ENCODE peak calls at places on chromosomes 1 and 21, in four cellular contexts. E is IMR-90, N is H1, W is H9. B is an unnamed sample.

GRCh38 chr1:227764019-227764391 is 28.8 kb downstream of the SNAP47 start:
- DNase-seq in E (peak; percentile 35), N (no peak), W (no peak), B (peak; percentile 67)

GRCh38 chr1:164423136-164423535 is 135.8 kb upstream of the PBX1 start:
- DNase-seq in E (no peak), N (no peak), W (no peak), B (peak; percentile 47)

GRCh38 chr1:30727796-30728195 is 4.4 kb upstream of the MATN1 start:
- DNase-seq in E (peak; percentile 66), N (no peak), W (no peak), B (peak; percentile 59)

GRCh38 chr1:212792396-212792908 is 758 bp downstream of the TATDN3 start:
- DNase-seq in E (no peak), N (no peak), W (no peak), B (no peak)

GRCh38 chr1:208527197-208527596 is 283.0 kb upstream of the PLXNA2 start:
- DNase-seq in E (no peak), N (peak; percentile 11), W (no peak), B (no peak)

GRCh38 chr1:92118826-92119225 is 38.7 kb downstream of the BTBD8 start:
- DNase-seq in E (peak; percentile 78), N (no peak), W (no peak), B (no peak)

GRCh38 chr1:22329171-22329540 is 122.5 kb upstream of the ZBTB40 start:
- DNase-seq in E (no peak), N (no peak), W (peak; percentile 19), B (no peak)

GRCh38 chr21:39788383-39788782 is 43.4 kb downstream of the IGSF5 start:
- DNase-seq in E (peak; percentile 12), N (peak; percentile 65), W (peak; percentile 86), B (peak; percentile 86)

GRCh38 chr1:192550922-192551534 is 24.5 kb upstream of the RGS1 start:
- DNase-seq in E (peak; percentile 88), N (no peak), W (no peak), B (no peak)

GRCh38 chr1:232634086-232634485 is 4.2 kb upstream of the SIPA1L2 start:
- DNase-seq in E (no peak), N (no peak), W (peak; percentile 47), B (no peak)

GRCh38 chr1:245229051-245229450 is 74.3 kb downstream of the KIF26B start:
- DNase-seq in E (no peak), N (no peak), W (no peak), B (no peak)

GRCh38 chr1:245235156-245235555 is 80.4 kb downstream of the KIF26B start:
- DNase-seq in E (no peak), N (no peak), W (no peak), B (no peak)

GRCh38 chr1:245234217-245235120 is 79.7 kb downstream of the KIF26B start:
- DNase-seq in E (no peak), N (peak; percentile 72), W (peak; percentile 83), B (peak; percentile 53)

GRCh38 chr1:245232936-245233335 is 78.2 kb downstream of the KIF26B start:
- DNase-seq in E (no peak), N (no peak), W (no peak), B (no peak)
- H4K5ac ChIP-seq in E (no peak overlapping the region), N (no peak overlapping the region), W (no peak overlapping the region), B (no peak overlapping the region)

DNA sequence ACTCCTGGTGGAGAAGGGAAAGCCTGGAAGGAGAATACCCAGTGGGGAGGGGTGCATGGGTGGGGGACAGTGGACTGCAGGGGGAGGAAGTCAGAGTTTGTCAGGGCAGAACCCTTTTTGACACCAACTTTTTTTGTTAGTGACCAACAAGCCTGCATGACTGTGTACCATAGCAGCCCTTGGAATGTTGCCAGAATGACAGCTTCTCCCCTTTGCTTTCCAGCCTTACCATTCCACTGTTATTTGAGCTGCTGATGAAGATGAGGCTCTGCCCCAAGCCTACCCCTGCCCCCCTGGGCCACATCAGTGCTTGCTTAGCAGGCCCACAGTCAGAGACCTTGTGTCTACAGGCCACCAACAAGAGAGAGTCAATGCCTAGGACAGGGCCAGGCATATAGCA is 341.2 kb downstream of the HHAT start:
- DNase-seq in E (no peak), N (no peak), W (no peak), B (no peak)
- H4K5ac ChIP-seq in E (no peak overlapping the region), N (no peak overlapping the region), W (no peak overlapping the region), B (no peak overlapping the region)

DNA sequence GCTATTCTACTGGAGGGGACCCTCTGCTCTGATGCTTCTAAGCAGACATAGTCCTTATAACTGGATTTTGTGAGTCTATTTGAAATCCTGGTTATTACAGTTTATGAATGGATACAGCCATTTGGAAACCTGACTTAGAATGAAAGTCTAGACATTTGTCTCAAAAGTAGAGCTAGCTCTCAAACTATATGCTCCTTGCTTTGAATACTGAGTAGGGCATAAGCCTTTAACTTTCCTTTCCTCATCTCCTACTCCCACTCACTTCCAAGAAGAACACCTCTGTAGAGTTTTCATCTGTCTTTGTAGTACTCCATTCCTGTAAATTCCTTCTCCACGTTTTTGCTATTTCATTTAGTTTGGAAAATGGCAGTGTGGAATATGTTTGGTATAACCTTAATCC is 9.0 kb upstream of the ARID1A start:
- DNase-seq in E (no peak), N (no peak), W (no peak), B (peak; percentile 45)
- H4K5ac ChIP-seq in E (no peak overlapping the region), N (no peak overlapping the region), W (no peak overlapping the region), B (no peak overlapping the region)

GRCh38 chr1:207284209-207284892 is 37.1 kb upstream of the CD55 start:
- DNase-seq in E (peak; percentile 9), N (no peak), W (no peak), B (no peak)
- H4K5ac ChIP-seq in E (no peak overlapping the region), N (no peak overlapping the region), W (no peak overlapping the region), B (no peak overlapping the region)

GRCh38 chr21:37908691-37909090 is 7.6 kb downstream of the KCNJ6 start:
- DNase-seq in E (no peak), N (no peak), W (no peak), B (no peak)

GRCh38 chr21:37914211-37914900 is 1.9 kb downstream of the KCNJ6 start:
- DNase-seq in E (peak; percentile 22), N (peak; percentile 91), W (peak; percentile 84), B (peak; percentile 71)

GRCh38 chr21:37907076-37907475 is 9.2 kb downstream of the KCNJ6 start:
- DNase-seq in E (no peak), N (no peak), W (no peak), B (no peak)

GRCh38 chr21:37912616-37913015 is 3.6 kb downstream of the KCNJ6 start:
- DNase-seq in E (no peak), N (no peak), W (no peak), B (no peak)

DNA sequence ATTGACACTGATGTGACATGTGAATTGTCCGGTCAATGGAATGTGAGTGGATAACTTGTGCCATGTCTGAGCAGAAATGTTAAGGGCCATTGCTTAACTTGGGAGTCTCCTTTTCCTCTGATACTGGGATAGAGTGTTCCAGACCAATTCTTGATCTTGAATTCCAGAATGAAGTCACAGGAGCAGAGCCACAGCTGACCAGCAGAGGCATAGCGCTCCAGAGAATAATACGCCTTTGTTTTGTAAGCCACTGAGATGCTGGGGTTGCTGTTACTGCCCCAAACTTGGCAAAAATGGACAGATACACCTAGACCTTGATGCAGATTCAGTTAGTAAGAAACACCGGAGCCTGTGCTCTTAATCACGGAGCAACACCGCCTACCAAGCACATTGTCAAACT is 6.3 kb downstream of the KCNJ6 start:
- DNase-seq in E (no peak), N (no peak), W (no peak), B (peak; percentile 16)
- H4K5ac ChIP-seq in E (no peak overlapping the region), N (no peak overlapping the region), W (no peak overlapping the region), B (no peak overlapping the region)

GRCh38 chr1:3787347-3787710 is 9.0 kb downstream of the LRRC47 start:
- DNase-seq in E (no peak), N (no peak), W (no peak), B (no peak)

GRCh38 chr1:3786468-3787346 is 9.6 kb downstream of the LRRC47 start:
- DNase-seq in E (no peak), N (no peak), W (no peak), B (no peak)

GRCh38 chr1:3789421-3790300 is 6.6 kb downstream of the LRRC47 start:
- DNase-seq in E (no peak), N (no peak), W (no peak), B (no peak)

GRCh38 chr1:3788756-3789420 is 7.4 kb downstream of the LRRC47 start:
- DNase-seq in E (no peak), N (no peak), W (no peak), B (no peak)

GRCh38 chr1:3787745-3788605 is 8.3 kb downstream of the LRRC47 start:
- DNase-seq in E (no peak), N (no peak), W (no peak), B (no peak)
- H4K5ac ChIP-seq in E (no peak overlapping the region), N (no peak overlapping the region), W (no peak overlapping the region), B (no peak overlapping the region)

GRCh38 chr1:11156441-11156840 is 32.7 kb upstream of the ANGPTL7 start:
- DNase-seq in E (no peak), N (no peak), W (no peak), B (no peak)

GRCh38 chr1:11158291-11158690 is 30.9 kb upstream of the ANGPTL7 start:
- DNase-seq in E (no peak), N (no peak), W (no peak), B (no peak)

GRCh38 chr1:11157867-11158266 is 31.3 kb upstream of the ANGPTL7 start:
- DNase-seq in E (peak; percentile 54), N (no peak), W (no peak), B (no peak)

GRCh38 chr1:11156958-11157357 is 32.2 kb upstream of the ANGPTL7 start:
- DNase-seq in E (no peak), N (no peak), W (no peak), B (no peak)

DNA sequence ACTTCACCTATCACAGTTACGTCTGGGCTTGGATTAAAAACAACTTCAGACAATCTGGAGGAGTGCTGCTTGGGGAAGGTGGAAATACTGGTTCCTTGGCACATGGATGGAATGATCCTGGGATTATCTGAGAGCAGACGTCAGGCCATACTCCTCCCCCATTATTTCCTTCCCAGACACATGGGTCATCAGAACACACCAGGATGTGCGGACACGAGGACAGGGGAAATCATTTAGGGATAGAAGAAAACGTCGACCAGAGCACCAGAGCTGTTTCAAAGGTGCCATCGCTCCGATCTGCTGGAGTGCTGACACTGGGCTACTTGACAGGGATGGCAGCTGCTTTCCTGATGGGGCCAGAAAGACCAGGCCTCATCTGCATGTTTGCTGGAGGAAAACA is 31.8 kb upstream of the ANGPTL7 start:
- DNase-seq in E (no peak), N (no peak), W (no peak), B (no peak)
- H4K5ac ChIP-seq in E (peak overlapping the region; percentile 5), N (no peak overlapping the region), W (no peak overlapping the region), B (no peak overlapping the region)

GRCh38 chr1:4375812-4376211 is 278.6 kb upstream of the AJAP1 start:
- DNase-seq in E (no peak), N (no peak), W (no peak), B (peak; percentile 53)

GRCh38 chr1:4380564-4381168 is 273.7 kb upstream of the AJAP1 start:
- DNase-seq in E (no peak), N (no peak), W (no peak), B (no peak)

DNA sequence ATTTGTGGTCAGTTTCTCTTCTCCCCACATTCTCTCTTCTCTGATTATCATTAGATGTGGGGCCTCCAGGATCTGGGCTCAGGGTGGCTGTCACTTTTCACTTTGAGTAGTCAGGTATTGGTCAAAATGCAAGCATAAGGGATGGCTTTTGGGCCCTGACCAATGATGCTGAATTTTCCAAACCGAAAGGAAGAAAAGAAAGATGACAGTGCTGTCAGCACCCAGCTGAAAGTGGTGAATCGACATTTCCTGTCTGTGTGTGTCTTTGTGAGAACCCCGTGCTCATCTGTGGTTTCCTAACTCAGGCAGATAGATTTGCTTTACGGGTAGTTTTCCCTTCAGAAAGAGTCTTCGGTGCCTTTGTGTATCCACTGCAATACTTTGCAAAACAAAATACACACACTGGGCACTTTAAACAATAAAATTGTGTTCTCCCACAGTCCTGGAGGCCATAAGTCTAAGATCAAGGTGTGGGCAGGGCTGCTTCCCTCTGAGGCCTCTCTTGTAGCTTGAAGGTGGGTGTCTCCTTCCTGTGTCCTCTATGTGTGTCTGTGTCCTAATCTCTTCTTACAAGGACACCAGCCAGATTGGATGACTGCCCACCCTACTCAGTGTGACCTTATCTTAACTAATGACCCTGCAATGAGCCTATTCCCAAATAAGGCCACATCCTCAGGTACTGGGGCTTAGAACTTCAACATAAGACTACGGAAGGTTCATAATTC is 274.8 kb upstream of the AJAP1 start:
- DNase-seq in E (no peak), N (no peak), W (no peak), B (no peak)
- H4K5ac ChIP-seq in E (no peak overlapping the region), N (no peak overlapping the region), W (no peak overlapping the region), B (no peak overlapping the region)